ENCODE peak calls at places on chromosomes 7 and 10, in seven cellular contexts. O is cerebellar cortex, T is astrocyte of the spinal cord, X is NCI-H1092 treated with DMSO at 0.1 percent for 48 hours, R is T-helper 2 cell, C is endothelial cell, F is adipocyte. N is an unnamed sample.

GRCh38 chr10:58414270-58415041 is 29.2 kb downstream of the TFAM start:
- DNase-seq in O (peak), T (peak), X (peak), R (no peak), C (no peak), F (peak), N (peak)

GRCh38 chr7:6228865-6229264 is 43.6 kb downstream of the CYTH3 start:
- DNase-seq in O (no peak), T (peak), X (no peak), R (no peak), C (no peak), F (peak), N (no peak)

GRCh38 chr7:16114633-16115032 is 306.7 kb downstream of the CRPPA start:
- DNase-seq in O (no peak), T (peak), X (peak), R (no peak), C (no peak), F (peak), N (peak)

GRCh38 chr10:112359606-112360307 is 14.2 kb upstream of the ACSL5 start:
- DNase-seq in O (no peak), T (no peak), X (no peak), R (no peak), C (no peak), F (no peak), N (no peak)

GRCh38 chr10:17062493-17063487 is 66.8 kb downstream of the CUBN start:
- DNase-seq in O (no peak), T (peak), X (no peak), R (no peak), C (no peak), F (peak), N (peak)

GRCh38 chr7:102991540-102992214 is 78.9 kb downstream of the LRRC17 start:
- DNase-seq in O (no peak), T (peak), X (no peak), R (no peak), C (no peak), F (peak), N (peak)

GRCh38 chr7:117484988-117485655 is 5.3 kb downstream of the CFTR start:
- DNase-seq in O (no peak), T (no peak), X (no peak), R (no peak), C (no peak), F (no peak), N (no peak)

GRCh38 chr7:99469381-99470065 is 3.2 kb upstream of the ZNF789 start:
- DNase-seq in O (peak), T (no peak), X (no peak), R (no peak), C (no peak), F (no peak), N (peak)

GRCh38 chr7:113071465-113071864 is 15.2 kb downstream of the GPR85 start:
- DNase-seq in O (no peak), T (peak), X (no peak), R (no peak), C (no peak), F (peak), N (peak)

GRCh38 chr7:118151671-118152070 is 32.3 kb upstream of the LSM8 start:
- DNase-seq in O (no peak), T (no peak), X (no peak), R (no peak), C (no peak), F (no peak), N (peak)

GRCh38 chr7:155466814-155467675 is 9.1 kb downstream of the EN2 start:
- DNase-seq in O (no peak), T (peak), X (peak), R (no peak), C (peak), F (no peak), N (no peak)

GRCh38 chr10:69660296-69660695 is 30.2 kb downstream of the FAM241B start:
- DNase-seq in O (no peak), T (no peak), X (no peak), R (no peak), C (no peak), F (no peak), N (no peak)

GRCh38 chr7:53541467-53541866 is 506.0 kb downstream of the POM121L12 start:
- DNase-seq in O (no peak), T (no peak), X (peak), R (no peak), C (no peak), F (no peak), N (no peak)

GRCh38 chr7:18978108-18978495 is 139.3 kb downstream of the TWIST1 start:
- DNase-seq in O (no peak), T (peak), X (no peak), R (no peak), C (no peak), F (peak), N (peak)

GRCh38 chr7:102295346-102296178 is 8.9 kb downstream of the SH2B2 start:
- DNase-seq in O (no peak), T (no peak), X (no peak), R (no peak), C (no peak), F (no peak), N (peak)

GRCh38 chr7:17815318-17815717 is 125.0 kb downstream of the SNX13 start:
- DNase-seq in O (no peak), T (no peak), X (no peak), R (no peak), C (no peak), F (no peak), N (no peak)

GRCh38 chr7:148807451-148807850 is 76.6 kb downstream of the EZH2 start:
- DNase-seq in O (no peak), T (no peak), X (no peak), R (no peak), C (no peak), F (no peak), N (no peak)

GRCh38 chr10:111102381-111102973 is 25.6 kb downstream of the ADRA2A start:
- DNase-seq in O (peak), T (no peak), X (no peak), R (no peak), C (no peak), F (no peak), N (no peak)

GRCh38 chr7:88306590-88307048 is at the start of gene STEAP4:
- DNase-seq in O (no peak), T (peak), X (no peak), R (no peak), C (peak), F (peak), N (peak)

GRCh38 chr10:13993634-13994033 is 337.1 kb downstream of the FRMD4A start:
- DNase-seq in O (no peak), T (no peak), X (no peak), R (no peak), C (no peak), F (no peak), N (no peak)

GRCh38 chr10:75475470-75476182 is 44.2 kb downstream of the LRMDA start:
- DNase-seq in O (no peak), T (peak), X (no peak), R (no peak), C (no peak), F (peak), N (no peak)

GRCh38 chr7:88586219-88586618 is 173.3 kb upstream of the ZNF804B start:
- DNase-seq in O (no peak), T (no peak), X (no peak), R (no peak), C (no peak), F (no peak), N (no peak)

N was measured in kidney tubule cell.